ENCODE peak calls at places on chromosomes 12 and 14, in nine cellular contexts. W is NCI-H1048; Y is SW480; R is Calu3; K is stimulated activated CD4-positive, alpha-beta T cell treated with anti-CD3 and anti-CD28 coated beads, Interleukin-2, amount 100 ng/mL, for 4 hours; C is CD4-positive, alpha-beta T cell; B is germinal center; H is type B pancreatic cell; A is stimulated activated CD8-positive, alpha-beta memory T cell treated with anti-CD3 and anti-CD28 coated beads, Interleukin-4, amount 100 ng/mL, for 24 hours. T is an unnamed sample.

GRCh38 chr14:92613008-92613658 is 99.6 kb downstream of the RIN3 start:
- DNase-seq in W (no peak), Y (no peak), R (peak), K (peak), C (peak), B (peak), H (no peak), A (peak), T (no peak)

GRCh38 chr14:101257551-101257950 is 303.7 kb upstream of the DIO3 start:
- DNase-seq in W (no peak), Y (no peak), R (no peak), K (no peak), C (no peak), B (no peak), H (no peak), A (no peak), T (no peak)

GRCh38 chr12:49055978-49056754 is 4.4 kb downstream of the KMT2D start:
- DNase-seq in W (no peak), Y (peak), R (peak), K (peak), C (peak), B (peak), H (no peak), A (no peak), T (no peak)

GRCh38 chr12:124410354-124411175 is 115.7 kb downstream of the RFLNA start:
- DNase-seq in W (no peak), Y (no peak), R (no peak), K (no peak), C (no peak), B (no peak), H (no peak), A (no peak), T (no peak)

GRCh38 chr14:23227566-23227965 is 10.2 kb upstream of the RNF212B start:
- DNase-seq in W (no peak), Y (no peak), R (no peak), K (no peak), C (no peak), B (no peak), H (no peak), A (no peak), T (no peak)

GRCh38 chr12:77686760-77687159 is 143.9 kb upstream of the NAV3 start:
- DNase-seq in W (no peak), Y (peak), R (no peak), K (no peak), C (no peak), B (no peak), H (no peak), A (no peak), T (no peak)

GRCh38 chr12:46296822-46297221 is 28.0 kb upstream of the SLC38A1 start:
- DNase-seq in W (no peak), Y (no peak), R (no peak), K (no peak), C (no peak), B (no peak), H (no peak), A (no peak), T (no peak)

GRCh38 chr12:57775563-57776246 is 3.3 kb downstream of the EEF1AKMT3 start:
- DNase-seq in W (no peak), Y (no peak), R (no peak), K (no peak), C (no peak), B (no peak), H (no peak), A (no peak), T (no peak)

GRCh38 chr14:89406941-89407340 is 10.1 kb downstream of the FOXN3 start:
- DNase-seq in W (no peak), Y (no peak), R (no peak), K (no peak), C (no peak), B (no peak), H (no peak), A (no peak), T (no peak)

GRCh38 chr14:75070383-75070782 is 942 bp downstream of the ZC2HC1C start:
- DNase-seq in W (no peak), Y (no peak), R (no peak), K (no peak), C (no peak), B (no peak), H (no peak), A (no peak), T (no peak)

GRCh38 chr12:27817761-27818160 is 37.7 kb upstream of the MANSC4 start:
- DNase-seq in W (no peak), Y (no peak), R (no peak), K (no peak), C (no peak), B (no peak), H (no peak), A (no peak), T (no peak)

GRCh38 chr12:64186789-64187188 is 35.3 kb downstream of the KICS2 start:
- DNase-seq in W (no peak), Y (no peak), R (no peak), K (no peak), C (no peak), B (no peak), H (no peak), A (no peak), T (no peak)

GRCh38 chr12:113214938-113215400 is 6.3 kb upstream of the TPCN1 start:
- DNase-seq in W (no peak), Y (peak), R (peak), K (no peak), C (no peak), B (no peak), H (no peak), A (no peak), T (no peak)

GRCh38 chr12:55972045-55972843 is 1.6 kb upstream of the RAB5B start:
- DNase-seq in W (no peak), Y (peak), R (peak), K (no peak), C (no peak), B (no peak), H (no peak), A (no peak), T (no peak)

GRCh38 chr14:105050551-105050897 is 14.7 kb downstream of the GPR132 start:
- DNase-seq in W (no peak), Y (peak), R (peak), K (no peak), C (no peak), B (no peak), H (no peak), A (no peak), T (no peak)

GRCh38 chr14:69674546-69675245 is 63.3 kb downstream of the SUSD6 start:
- DNase-seq in W (no peak), Y (no peak), R (no peak), K (peak), C (no peak), B (no peak), H (no peak), A (no peak), T (no peak)

GRCh38 chr14:67409461-67409860 is 2.5 kb downstream of the PLEK2 start:
- DNase-seq in W (no peak), Y (no peak), R (no peak), K (no peak), C (no peak), B (no peak), H (no peak), A (no peak), T (peak)

GRCh38 chr14:104726600-104727451 is 2.8 kb downstream of the ADSS1 start:
- DNase-seq in W (no peak), Y (no peak), R (peak), K (no peak), C (no peak), B (no peak), H (no peak), A (no peak), T (no peak)

GRCh38 chr12:113055594-113056380 is 743 bp upstream of the DTX1 start:
- DNase-seq in W (no peak), Y (no peak), R (no peak), K (no peak), C (no peak), B (no peak), H (no peak), A (no peak), T (no peak)

GRCh38 chr12:52090291-52090690 is 10.8 kb downstream of the SMIM41 start:
- DNase-seq in W (no peak), Y (no peak), R (no peak), K (no peak), C (no peak), B (peak), H (no peak), A (no peak), T (no peak)

GRCh38 chr12:132287391-132288238 is 41.8 kb downstream of the GALNT9 start:
- DNase-seq in W (no peak), Y (no peak), R (no peak), K (no peak), C (no peak), B (no peak), H (no peak), A (no peak), T (no peak)

GRCh38 chr14:105856676-105857222 is 330.4 kb downstream of the TMEM121 start:
- DNase-seq in W (no peak), Y (no peak), R (no peak), K (no peak), C (no peak), B (no peak), H (peak), A (no peak), T (no peak)

GRCh38 chr14:103141117-103141796 is 18.0 kb downstream of the TNFAIP2 start:
- DNase-seq in W (peak), Y (peak), R (peak), K (no peak), C (no peak), B (peak), H (no peak), A (no peak), T (no peak)

GRCh38 chr14:102317564-102318248 is 1.8 kb upstream of the ZNF839 start:
- DNase-seq in W (no peak), Y (peak), R (no peak), K (no peak), C (peak), B (no peak), H (no peak), A (no peak), T (no peak)

T was measured in mesenteric fat pad.